ENCODE peak calls at places on chromosomes 2 and 18, in seven cellular contexts. One of them, this sample, is unnamed.

GRCh38 chr2:14530506-14530905 is 102.0 kb upstream of the LRATD1 start:
- DNase-seq in BE2C: no peak
- DNase-seq in epithelial cell of esophagus: peak
- DNase-seq in activated gamma-delta T cell treated with Interleukin-2 at 50 U/mL for 16 hours: no peak
- DNase-seq in RPMI7951: peak
- DNase-seq in activated CD4-positive, alpha-beta T cell treated with anti-CD3 and anti-CD28 coated beads for 4 hours: no peak
- DNase-seq in NCI-H1092 treated with DMSO at 0.1 percent for 48 hours: no peak
- DNase-seq in this sample: no peak

GRCh38 chr18:43159091-43159490 is 43.6 kb upstream of the RIT2 start:
- DNase-seq in BE2C: peak
- DNase-seq in epithelial cell of esophagus: no peak
- DNase-seq in activated gamma-delta T cell treated with Interleukin-2 at 50 U/mL for 16 hours: no peak
- DNase-seq in RPMI7951: no peak
- DNase-seq in activated CD4-positive, alpha-beta T cell treated with anti-CD3 and anti-CD28 coated beads for 4 hours: no peak
- DNase-seq in NCI-H1092 treated with DMSO at 0.1 percent for 48 hours: peak
- DNase-seq in this sample: no peak

GRCh38 chr2:178517496-178517895 is 37.2 kb downstream of the PLEKHA3 start:
- DNase-seq in BE2C: no peak
- DNase-seq in epithelial cell of esophagus: no peak
- DNase-seq in activated gamma-delta T cell treated with Interleukin-2 at 50 U/mL for 16 hours: no peak
- DNase-seq in RPMI7951: no peak
- DNase-seq in activated CD4-positive, alpha-beta T cell treated with anti-CD3 and anti-CD28 coated beads for 4 hours: no peak
- DNase-seq in NCI-H1092 treated with DMSO at 0.1 percent for 48 hours: no peak
- DNase-seq in this sample: no peak

GRCh38 chr18:58101291-58101706 is 57.3 kb downstream of the NEDD4L start:
- DNase-seq in BE2C: no peak
- DNase-seq in epithelial cell of esophagus: no peak
- DNase-seq in activated gamma-delta T cell treated with Interleukin-2 at 50 U/mL for 16 hours: no peak
- DNase-seq in RPMI7951: peak
- DNase-seq in activated CD4-positive, alpha-beta T cell treated with anti-CD3 and anti-CD28 coated beads for 4 hours: no peak
- DNase-seq in NCI-H1092 treated with DMSO at 0.1 percent for 48 hours: no peak
- DNase-seq in this sample: no peak

GRCh38 chr2:31386648-31387047 is 27.9 kb downstream of the XDH start:
- DNase-seq in BE2C: no peak
- DNase-seq in epithelial cell of esophagus: peak
- DNase-seq in activated gamma-delta T cell treated with Interleukin-2 at 50 U/mL for 16 hours: no peak
- DNase-seq in RPMI7951: peak
- DNase-seq in activated CD4-positive, alpha-beta T cell treated with anti-CD3 and anti-CD28 coated beads for 4 hours: no peak
- DNase-seq in NCI-H1092 treated with DMSO at 0.1 percent for 48 hours: no peak
- DNase-seq in this sample: no peak

GRCh38 chr2:99562516-99562915 is 72.7 kb upstream of the REV1 start:
- DNase-seq in BE2C: no peak
- DNase-seq in epithelial cell of esophagus: no peak
- DNase-seq in activated gamma-delta T cell treated with Interleukin-2 at 50 U/mL for 16 hours: no peak
- DNase-seq in RPMI7951: no peak
- DNase-seq in activated CD4-positive, alpha-beta T cell treated with anti-CD3 and anti-CD28 coated beads for 4 hours: no peak
- DNase-seq in NCI-H1092 treated with DMSO at 0.1 percent for 48 hours: no peak
- DNase-seq in this sample: no peak

GRCh38 chr18:46322941-46323340 is 218.8 kb downstream of the HAUS1 start:
- DNase-seq in BE2C: no peak
- DNase-seq in epithelial cell of esophagus: no peak
- DNase-seq in activated gamma-delta T cell treated with Interleukin-2 at 50 U/mL for 16 hours: no peak
- DNase-seq in RPMI7951: no peak
- DNase-seq in activated CD4-positive, alpha-beta T cell treated with anti-CD3 and anti-CD28 coated beads for 4 hours: no peak
- DNase-seq in NCI-H1092 treated with DMSO at 0.1 percent for 48 hours: no peak
- DNase-seq in this sample: no peak

GRCh38 chr2:59774821-59775463 is 778.5 kb downstream of the BCL11A start:
- DNase-seq in BE2C: no peak
- DNase-seq in epithelial cell of esophagus: no peak
- DNase-seq in activated gamma-delta T cell treated with Interleukin-2 at 50 U/mL for 16 hours: no peak
- DNase-seq in RPMI7951: no peak
- DNase-seq in activated CD4-positive, alpha-beta T cell treated with anti-CD3 and anti-CD28 coated beads for 4 hours: no peak
- DNase-seq in NCI-H1092 treated with DMSO at 0.1 percent for 48 hours: no peak
- DNase-seq in this sample: no peak

GRCh38 chr18:32271649-32272324 is 81.9 kb downstream of the MEP1B start:
- DNase-seq in BE2C: peak
- DNase-seq in epithelial cell of esophagus: peak
- DNase-seq in activated gamma-delta T cell treated with Interleukin-2 at 50 U/mL for 16 hours: no peak
- DNase-seq in RPMI7951: peak
- DNase-seq in activated CD4-positive, alpha-beta T cell treated with anti-CD3 and anti-CD28 coated beads for 4 hours: no peak
- DNase-seq in NCI-H1092 treated with DMSO at 0.1 percent for 48 hours: peak
- DNase-seq in this sample: peak

GRCh38 chr2:238279324-238279682 is 9.1 kb downstream of the PER2 start:
- DNase-seq in BE2C: no peak
- DNase-seq in epithelial cell of esophagus: no peak
- DNase-seq in activated gamma-delta T cell treated with Interleukin-2 at 50 U/mL for 16 hours: no peak
- DNase-seq in RPMI7951: no peak
- DNase-seq in activated CD4-positive, alpha-beta T cell treated with anti-CD3 and anti-CD28 coated beads for 4 hours: no peak
- DNase-seq in NCI-H1092 treated with DMSO at 0.1 percent for 48 hours: no peak
- DNase-seq in this sample: no peak

GRCh38 chr18:74745658-74746403 is 148.2 kb downstream of the ZNF407 start:
- DNase-seq in BE2C: peak
- DNase-seq in epithelial cell of esophagus: peak
- DNase-seq in activated gamma-delta T cell treated with Interleukin-2 at 50 U/mL for 16 hours: no peak
- DNase-seq in RPMI7951: peak
- DNase-seq in activated CD4-positive, alpha-beta T cell treated with anti-CD3 and anti-CD28 coated beads for 4 hours: no peak
- DNase-seq in NCI-H1092 treated with DMSO at 0.1 percent for 48 hours: no peak
- DNase-seq in this sample: no peak

GRCh38 chr2:153519260-153519875 is 40.8 kb upstream of the RPRM start:
- DNase-seq in BE2C: peak
- DNase-seq in epithelial cell of esophagus: peak
- DNase-seq in activated gamma-delta T cell treated with Interleukin-2 at 50 U/mL for 16 hours: peak
- DNase-seq in RPMI7951: peak
- DNase-seq in activated CD4-positive, alpha-beta T cell treated with anti-CD3 and anti-CD28 coated beads for 4 hours: peak
- DNase-seq in NCI-H1092 treated with DMSO at 0.1 percent for 48 hours: peak
- DNase-seq in this sample: no peak

GRCh38 chr18:75132068-75132467 is 76.9 kb downstream of the PTGR3 start:
- DNase-seq in BE2C: no peak
- DNase-seq in epithelial cell of esophagus: no peak
- DNase-seq in activated gamma-delta T cell treated with Interleukin-2 at 50 U/mL for 16 hours: no peak
- DNase-seq in RPMI7951: no peak
- DNase-seq in activated CD4-positive, alpha-beta T cell treated with anti-CD3 and anti-CD28 coated beads for 4 hours: no peak
- DNase-seq in NCI-H1092 treated with DMSO at 0.1 percent for 48 hours: no peak
- DNase-seq in this sample: no peak

GRCh38 chr2:16487686-16488085 is 177.9 kb downstream of the CYRIA start:
- DNase-seq in BE2C: peak
- DNase-seq in epithelial cell of esophagus: peak
- DNase-seq in activated gamma-delta T cell treated with Interleukin-2 at 50 U/mL for 16 hours: no peak
- DNase-seq in RPMI7951: no peak
- DNase-seq in activated CD4-positive, alpha-beta T cell treated with anti-CD3 and anti-CD28 coated beads for 4 hours: no peak
- DNase-seq in NCI-H1092 treated with DMSO at 0.1 percent for 48 hours: peak
- DNase-seq in this sample: no peak

GRCh38 chr18:21743166-21743831 is 2.7 kb downstream of the MIB1 start:
- DNase-seq in BE2C: no peak
- DNase-seq in epithelial cell of esophagus: no peak
- DNase-seq in activated gamma-delta T cell treated with Interleukin-2 at 50 U/mL for 16 hours: no peak
- DNase-seq in RPMI7951: no peak
- DNase-seq in activated CD4-positive, alpha-beta T cell treated with anti-CD3 and anti-CD28 coated beads for 4 hours: no peak
- DNase-seq in NCI-H1092 treated with DMSO at 0.1 percent for 48 hours: no peak
- DNase-seq in this sample: no peak

GRCh38 chr2:54627973-54628372 is 95.5 kb upstream of the EML6 start:
- DNase-seq in BE2C: no peak
- DNase-seq in epithelial cell of esophagus: no peak
- DNase-seq in activated gamma-delta T cell treated with Interleukin-2 at 50 U/mL for 16 hours: no peak
- DNase-seq in RPMI7951: no peak
- DNase-seq in activated CD4-positive, alpha-beta T cell treated with anti-CD3 and anti-CD28 coated beads for 4 hours: no peak
- DNase-seq in NCI-H1092 treated with DMSO at 0.1 percent for 48 hours: no peak
- DNase-seq in this sample: no peak